ENCODE peak calls at places on chromosome 20, in nine cellular contexts. One of them, this sample, is unnamed.

GRCh38 chr20:10309326-10309725 is 90.7 kb downstream of the SNAP25 start:
- DNase-seq in RPMI8226: no peak
- DNase-seq in fibroblast of the conjunctiva: peak
- DNase-seq in brain microvascular endothelial cell: peak
- DNase-seq in LHCN-M2: peak
- DNase-seq in T-helper 9 cell: no peak
- DNase-seq in mucosa of gallbladder: no peak
- DNase-seq in H54: peak
- DNase-seq in naive thymus-derived CD8-positive, alpha-beta T cell: no peak
- DNase-seq in this sample: peak

GRCh38 chr20:51494241-51495110 is 48.0 kb downstream of the NFATC2 start:
- DNase-seq in naive thymus-derived CD8-positive, alpha-beta T cell: peak
- DNase-seq in RPMI8226: no peak
- DNase-seq in LHCN-M2: no peak
- DNase-seq in brain microvascular endothelial cell: no peak
- DNase-seq in mucosa of gallbladder: no peak
- DNase-seq in H54: no peak
- DNase-seq in T-helper 9 cell: peak
- DNase-seq in fibroblast of the conjunctiva: no peak
- DNase-seq in this sample: no peak

GRCh38 chr20:20207291-20207690 is 155.0 kb downstream of the CFAP61 start:
- DNase-seq in RPMI8226: no peak
- DNase-seq in H54: no peak
- DNase-seq in T-helper 9 cell: no peak
- DNase-seq in LHCN-M2: no peak
- DNase-seq in mucosa of gallbladder: no peak
- DNase-seq in fibroblast of the conjunctiva: no peak
- DNase-seq in brain microvascular endothelial cell: no peak
- DNase-seq in naive thymus-derived CD8-positive, alpha-beta T cell: no peak
- DNase-seq in this sample: no peak

GRCh38 chr20:19934792-19935491 is 82.2 kb upstream of the NAA20 start:
- DNase-seq in RPMI8226: peak
- DNase-seq in H54: no peak
- DNase-seq in fibroblast of the conjunctiva: no peak
- DNase-seq in naive thymus-derived CD8-positive, alpha-beta T cell: no peak
- DNase-seq in LHCN-M2: no peak
- DNase-seq in brain microvascular endothelial cell: no peak
- DNase-seq in T-helper 9 cell: no peak
- DNase-seq in mucosa of gallbladder: peak
- DNase-seq in this sample: no peak

GRCh38 chr20:41340327-41341055 is at the start of gene LPIN3:
- DNase-seq in LHCN-M2: peak
- DNase-seq in H54: peak
- DNase-seq in RPMI8226: peak
- DNase-seq in mucosa of gallbladder: peak
- DNase-seq in T-helper 9 cell: peak
- DNase-seq in brain microvascular endothelial cell: peak
- DNase-seq in fibroblast of the conjunctiva: peak
- DNase-seq in naive thymus-derived CD8-positive, alpha-beta T cell: peak
- DNase-seq in this sample: peak

GRCh38 chr20:3251806-3252205 is 12.8 kb upstream of the SLC4A11 start:
- DNase-seq in H54: peak
- DNase-seq in mucosa of gallbladder: no peak
- DNase-seq in LHCN-M2: no peak
- DNase-seq in RPMI8226: no peak
- DNase-seq in fibroblast of the conjunctiva: no peak
- DNase-seq in T-helper 9 cell: no peak
- DNase-seq in naive thymus-derived CD8-positive, alpha-beta T cell: no peak
- DNase-seq in brain microvascular endothelial cell: no peak
- DNase-seq in this sample: no peak

GRCh38 chr20:10960416-10960815 is 286.6 kb upstream of the JAG1 start:
- DNase-seq in mucosa of gallbladder: no peak
- DNase-seq in naive thymus-derived CD8-positive, alpha-beta T cell: no peak
- DNase-seq in RPMI8226: no peak
- DNase-seq in fibroblast of the conjunctiva: no peak
- DNase-seq in H54: no peak
- DNase-seq in brain microvascular endothelial cell: no peak
- DNase-seq in LHCN-M2: no peak
- DNase-seq in T-helper 9 cell: no peak
- DNase-seq in this sample: no peak

GRCh38 chr20:37968726-37969401 is 64.4 kb downstream of the TTI1 start:
- DNase-seq in T-helper 9 cell: no peak
- DNase-seq in LHCN-M2: peak
- DNase-seq in mucosa of gallbladder: no peak
- DNase-seq in RPMI8226: no peak
- DNase-seq in brain microvascular endothelial cell: peak
- DNase-seq in H54: no peak
- DNase-seq in fibroblast of the conjunctiva: no peak
- DNase-seq in naive thymus-derived CD8-positive, alpha-beta T cell: no peak
- DNase-seq in this sample: no peak

GRCh38 chr20:17767624-17768023 is 67.9 kb downstream of the BANF2 start:
- DNase-seq in mucosa of gallbladder: no peak
- DNase-seq in T-helper 9 cell: no peak
- DNase-seq in LHCN-M2: no peak
- DNase-seq in brain microvascular endothelial cell: no peak
- DNase-seq in fibroblast of the conjunctiva: no peak
- DNase-seq in H54: no peak
- DNase-seq in RPMI8226: no peak
- DNase-seq in naive thymus-derived CD8-positive, alpha-beta T cell: no peak
- DNase-seq in this sample: no peak

GRCh38 chr20:18225652-18226051 is 62.7 kb upstream of the ZNF133 start:
- DNase-seq in brain microvascular endothelial cell: no peak
- DNase-seq in H54: no peak
- DNase-seq in T-helper 9 cell: no peak
- DNase-seq in mucosa of gallbladder: no peak
- DNase-seq in naive thymus-derived CD8-positive, alpha-beta T cell: no peak
- DNase-seq in LHCN-M2: no peak
- DNase-seq in RPMI8226: no peak
- DNase-seq in fibroblast of the conjunctiva: no peak
- DNase-seq in this sample: no peak

GRCh38 chr20:4521170-4521968 is 200.3 kb upstream of the PRND start:
- DNase-seq in brain microvascular endothelial cell: no peak
- DNase-seq in naive thymus-derived CD8-positive, alpha-beta T cell: no peak
- DNase-seq in mucosa of gallbladder: no peak
- DNase-seq in RPMI8226: no peak
- DNase-seq in LHCN-M2: no peak
- DNase-seq in H54: no peak
- DNase-seq in fibroblast of the conjunctiva: no peak
- DNase-seq in T-helper 9 cell: no peak
- DNase-seq in this sample: no peak

GRCh38 chr20:24462461-24463010 is 6.9 kb upstream of the SYNDIG1 start:
- DNase-seq in naive thymus-derived CD8-positive, alpha-beta T cell: no peak
- DNase-seq in fibroblast of the conjunctiva: no peak
- DNase-seq in mucosa of gallbladder: no peak
- DNase-seq in LHCN-M2: no peak
- DNase-seq in RPMI8226: peak
- DNase-seq in T-helper 9 cell: no peak
- DNase-seq in brain microvascular endothelial cell: no peak
- DNase-seq in H54: no peak
- DNase-seq in this sample: no peak

GRCh38 chr20:46801003-46801702 is 91.7 kb downstream of the SLC2A10 start:
- DNase-seq in mucosa of gallbladder: no peak
- DNase-seq in T-helper 9 cell: no peak
- DNase-seq in naive thymus-derived CD8-positive, alpha-beta T cell: no peak
- DNase-seq in brain microvascular endothelial cell: no peak
- DNase-seq in fibroblast of the conjunctiva: no peak
- DNase-seq in RPMI8226: no peak
- DNase-seq in LHCN-M2: no peak
- DNase-seq in H54: no peak
- DNase-seq in this sample: no peak

GRCh38 chr20:14997791-14998190 is 660.4 kb upstream of the FLRT3 start:
- DNase-seq in naive thymus-derived CD8-positive, alpha-beta T cell: no peak
- DNase-seq in RPMI8226: no peak
- DNase-seq in T-helper 9 cell: no peak
- DNase-seq in brain microvascular endothelial cell: peak
- DNase-seq in LHCN-M2: peak
- DNase-seq in H54: no peak
- DNase-seq in mucosa of gallbladder: no peak
- DNase-seq in fibroblast of the conjunctiva: peak
- DNase-seq in this sample: peak

GRCh38 chr20:12627485-12627884 is 381.3 kb upstream of the SPTLC3 start:
- DNase-seq in T-helper 9 cell: no peak
- DNase-seq in brain microvascular endothelial cell: no peak
- DNase-seq in mucosa of gallbladder: no peak
- DNase-seq in fibroblast of the conjunctiva: no peak
- DNase-seq in RPMI8226: no peak
- DNase-seq in naive thymus-derived CD8-positive, alpha-beta T cell: no peak
- DNase-seq in H54: no peak
- DNase-seq in LHCN-M2: no peak
- DNase-seq in this sample: no peak

This sample was measured in HFF-Myc.